ENCODE peak calls at places on chromosomes 13 and 19, in nine cellular contexts. D is CD8-positive, alpha-beta memory T cell; F is natural killer cell; X is naive thymus-derived CD4-positive, alpha-beta T cell; R is activated CD4-positive, alpha-beta T cell treated with anti-CD3 and anti-CD28 coated beads, Interleukin-2, amount 50 U/mL, for 24 hours; Q is D341Med; I is astrocyte of the spinal cord; W is left ventricle myocardium inferior; G is ELR. Z is an unnamed sample.

GRCh38 chr13:82330499-82330898 is 1551.8 kb downstream of the SLITRK1 start:
- DNase-seq in D (no peak), F (no peak), X (no peak), R (no peak), Q (no peak), I (peak), W (no peak), G (peak), Z (no peak)

GRCh38 chr19:13441810-13442512 is 64.3 kb downstream of the CACNA1A start:
- DNase-seq in D (peak), F (peak), X (peak), R (peak), Q (no peak), I (peak), W (peak), G (peak), Z (no peak)

GRCh38 chr13:52405767-52406494 is at the start of gene THSD1:
- DNase-seq in D (peak), F (no peak), X (no peak), R (no peak), Q (peak), I (peak), W (peak), G (peak), Z (peak)

GRCh38 chr13:40386586-40386985 is 279.9 kb downstream of the FOXO1 start:
- DNase-seq in D (no peak), F (no peak), X (no peak), R (no peak), Q (no peak), I (no peak), W (no peak), G (no peak), Z (no peak)

GRCh38 chr19:39544201-39544903 is 4.4 kb upstream of the EID2 start:
- DNase-seq in D (no peak), F (no peak), X (no peak), R (no peak), Q (no peak), I (no peak), W (no peak), G (peak), Z (no peak)

GRCh38 chr13:33207616-33207964 is 78.0 kb downstream of the STARD13 start:
- DNase-seq in D (no peak), F (no peak), X (no peak), R (no peak), Q (peak), I (peak), W (no peak), G (peak), Z (no peak)

GRCh38 chr19:35509861-35510625 is 3.4 kb downstream of the DMKN start:
- DNase-seq in D (peak), F (peak), X (peak), R (peak), Q (peak), I (peak), W (peak), G (peak), Z (peak)

GRCh38 chr19:56964526-56964925 is 124.0 kb upstream of the PEG3 start:
- DNase-seq in D (no peak), F (no peak), X (no peak), R (no peak), Q (no peak), I (no peak), W (no peak), G (no peak), Z (no peak)

GRCh38 chr19:911197-912033 is 1.6 kb downstream of the R3HDM4 start:
- DNase-seq in D (no peak), F (no peak), X (no peak), R (no peak), Q (no peak), I (no peak), W (no peak), G (no peak), Z (no peak)

GRCh38 chr13:75279834-75280369 is 202.1 kb downstream of the TBC1D4 start:
- DNase-seq in D (no peak), F (no peak), X (no peak), R (no peak), Q (no peak), I (no peak), W (no peak), G (no peak), Z (no peak)

GRCh38 chr19:17170538-17171297 is 44.4 kb upstream of the USE1 start:
- DNase-seq in D (no peak), F (no peak), X (no peak), R (no peak), Q (peak), I (no peak), W (no peak), G (no peak), Z (no peak)

GRCh38 chr19:5356428-5356827 is 15.8 kb upstream of the PTPRS start:
- DNase-seq in D (no peak), F (no peak), X (no peak), R (no peak), Q (no peak), I (no peak), W (no peak), G (no peak), Z (no peak)

GRCh38 chr13:31755803-31756212 is 16.5 kb downstream of the RXFP2 start:
- DNase-seq in D (no peak), F (no peak), X (no peak), R (no peak), Q (no peak), I (no peak), W (no peak), G (peak), Z (no peak)

GRCh38 chr19:51121257-51121656 is 3.4 kb upstream of the SIGLEC9 start:
- DNase-seq in D (no peak), F (no peak), X (no peak), R (no peak), Q (no peak), I (no peak), W (no peak), G (no peak), Z (no peak)

GRCh38 chr13:84567848-84568247 is 685.6 kb upstream of the SLITRK1 start:
- DNase-seq in D (no peak), F (no peak), X (no peak), R (no peak), Q (no peak), I (no peak), W (no peak), G (no peak), Z (no peak)

Z was measured in SW 1271.